ENCODE peak calls at places on chromosomes 7 and 10, in four cellular contexts. One of them, this sample, is unnamed.

GRCh38 chr7:28112883-28113540 is 67.6 kb downstream of the JAZF1 start:
- DNase-seq in K562: no peak
- DNase-seq in HCT116: no peak
- DNase-seq in GM12878: no peak
- DNase-seq in this sample: no peak

GRCh38 chr7:120867932-120868331 is 10.0 kb upstream of the TSPAN12 start:
- DNase-seq in K562: no peak
- DNase-seq in HCT116: no peak
- DNase-seq in GM12878: no peak
- DNase-seq in this sample: no peak

GRCh38 chr10:8873310-8873709 is 818.8 kb downstream of the GATA3 start:
- DNase-seq in K562: no peak
- DNase-seq in HCT116: no peak
- DNase-seq in GM12878: no peak
- DNase-seq in this sample: no peak

GRCh38 chr10:120917521-120918250 is 66.5 kb downstream of the WDR11 start:
- DNase-seq in K562: no peak
- DNase-seq in HCT116: no peak
- DNase-seq in GM12878: no peak
- DNase-seq in this sample: no peak

GRCh38 chr10:43781480-43782361 is 133.0 kb upstream of the ZNF32 start:
- DNase-seq in K562: peak
- DNase-seq in HCT116: no peak
- DNase-seq in GM12878: peak
- DNase-seq in this sample: no peak

GRCh38 chr7:157905740-157906461 is 569.1 kb downstream of the DNAJB6 start:
- DNase-seq in K562: peak
- DNase-seq in HCT116: peak
- DNase-seq in GM12878: no peak
- DNase-seq in this sample: peak

GRCh38 chr10:124060148-124060720 is 33.2 kb downstream of the CHST15 start:
- DNase-seq in K562: no peak
- DNase-seq in HCT116: no peak
- DNase-seq in GM12878: no peak
- DNase-seq in this sample: no peak

GRCh38 chr7:37495574-37496184 is 47.0 kb upstream of the ELMO1 start:
- DNase-seq in K562: peak
- DNase-seq in HCT116: no peak
- DNase-seq in GM12878: no peak
- DNase-seq in this sample: no peak

GRCh38 chr7:12107841-12108249 is 103.2 kb upstream of the TMEM106B start:
- DNase-seq in K562: no peak
- DNase-seq in HCT116: no peak
- DNase-seq in GM12878: no peak
- DNase-seq in this sample: no peak
- TF ChIP-seq EGR1 in K562: no peak
- TF ChIP-seq EGR1 in HCT116: no peak
- TF ChIP-seq EGR1 in GM12878: no peak
- TF ChIP-seq EGR1 in this sample: no peak

GRCh38 chr10:99914236-99914635 is 95.5 kb downstream of the DNMBP start:
- DNase-seq in K562: no peak
- DNase-seq in HCT116: no peak
- DNase-seq in GM12878: no peak
- DNase-seq in this sample: no peak

GRCh38 chr10:99912057-99912456 is 97.7 kb downstream of the DNMBP start:
- DNase-seq in K562: no peak
- DNase-seq in HCT116: no peak
- DNase-seq in GM12878: no peak
- DNase-seq in this sample: no peak

GRCh38 chr10:99915414-99915813 is 94.3 kb downstream of the DNMBP start:
- DNase-seq in K562: no peak
- DNase-seq in HCT116: no peak
- DNase-seq in GM12878: no peak
- DNase-seq in this sample: no peak

GRCh38 chr10:99916776-99917175 is 93.0 kb downstream of the DNMBP start:
- DNase-seq in K562: no peak
- DNase-seq in HCT116: no peak
- DNase-seq in GM12878: no peak
- DNase-seq in this sample: no peak

GRCh38 chr10:99913831-99914235 is 95.9 kb downstream of the DNMBP start:
- DNase-seq in K562: no peak
- DNase-seq in HCT116: no peak
- DNase-seq in GM12878: no peak
- DNase-seq in this sample: peak
- TF ChIP-seq EGR1 in K562: no peak
- TF ChIP-seq EGR1 in HCT116: no peak
- TF ChIP-seq EGR1 in GM12878: no peak
- TF ChIP-seq EGR1 in this sample: peak

DNA sequence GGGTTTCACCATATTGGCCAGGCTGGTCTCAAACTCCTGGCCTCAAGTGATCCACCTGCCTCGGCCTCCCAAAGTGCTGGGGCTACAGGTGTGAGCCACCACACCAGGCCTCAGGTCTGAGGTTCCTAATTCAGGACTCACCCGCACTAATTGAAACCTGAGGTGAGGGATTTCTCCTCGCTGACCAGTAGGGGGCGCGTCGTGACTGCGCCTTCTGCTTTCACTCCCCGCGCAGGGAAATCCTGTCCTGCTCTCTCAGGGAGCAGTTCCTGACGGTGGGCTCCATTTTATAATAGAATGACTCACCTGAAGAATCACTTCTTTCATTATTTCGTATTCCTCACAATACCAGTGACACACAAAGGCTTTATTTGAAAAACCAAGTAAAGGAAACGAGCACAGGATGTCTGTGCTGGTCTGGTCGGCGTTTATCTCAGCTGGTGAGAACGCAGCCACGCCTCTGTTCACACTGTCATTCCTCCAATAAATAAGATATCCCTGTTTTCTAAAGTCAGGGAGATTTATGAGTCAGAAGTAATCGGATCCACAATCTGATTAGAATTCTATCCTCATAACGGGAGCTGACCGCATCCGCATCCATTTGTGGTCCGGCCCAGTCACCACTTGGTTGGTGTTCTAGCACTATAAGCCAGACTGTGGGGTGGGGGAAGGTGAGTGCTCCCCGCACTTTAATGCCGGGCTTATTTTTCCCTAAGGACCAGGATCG is 35.4 kb downstream of the BAG3 start:
- DNase-seq in K562: peak
- DNase-seq in HCT116: peak
- DNase-seq in GM12878: no peak
- DNase-seq in this sample: peak
- TF ChIP-seq EGR1 in K562: no peak
- TF ChIP-seq EGR1 in HCT116: no peak
- TF ChIP-seq EGR1 in GM12878: no peak
- TF ChIP-seq EGR1 in this sample: no peak

GRCh38 chr7:112149734-112150133 is 56.5 kb downstream of the DOCK4 start:
- DNase-seq in K562: no peak
- DNase-seq in HCT116: no peak
- DNase-seq in GM12878: no peak
- DNase-seq in this sample: no peak

GRCh38 chr7:112152186-112152585 is 54.0 kb downstream of the DOCK4 start:
- DNase-seq in K562: no peak
- DNase-seq in HCT116: no peak
- DNase-seq in GM12878: no peak
- DNase-seq in this sample: no peak

GRCh38 chr7:112154690-112155089 is 51.5 kb downstream of the DOCK4 start:
- DNase-seq in K562: no peak
- DNase-seq in HCT116: no peak
- DNase-seq in GM12878: no peak
- DNase-seq in this sample: no peak

GRCh38 chr7:112147752-112148435 is 58.3 kb downstream of the DOCK4 start:
- DNase-seq in K562: no peak
- DNase-seq in HCT116: no peak
- DNase-seq in GM12878: no peak
- DNase-seq in this sample: no peak

DNA sequence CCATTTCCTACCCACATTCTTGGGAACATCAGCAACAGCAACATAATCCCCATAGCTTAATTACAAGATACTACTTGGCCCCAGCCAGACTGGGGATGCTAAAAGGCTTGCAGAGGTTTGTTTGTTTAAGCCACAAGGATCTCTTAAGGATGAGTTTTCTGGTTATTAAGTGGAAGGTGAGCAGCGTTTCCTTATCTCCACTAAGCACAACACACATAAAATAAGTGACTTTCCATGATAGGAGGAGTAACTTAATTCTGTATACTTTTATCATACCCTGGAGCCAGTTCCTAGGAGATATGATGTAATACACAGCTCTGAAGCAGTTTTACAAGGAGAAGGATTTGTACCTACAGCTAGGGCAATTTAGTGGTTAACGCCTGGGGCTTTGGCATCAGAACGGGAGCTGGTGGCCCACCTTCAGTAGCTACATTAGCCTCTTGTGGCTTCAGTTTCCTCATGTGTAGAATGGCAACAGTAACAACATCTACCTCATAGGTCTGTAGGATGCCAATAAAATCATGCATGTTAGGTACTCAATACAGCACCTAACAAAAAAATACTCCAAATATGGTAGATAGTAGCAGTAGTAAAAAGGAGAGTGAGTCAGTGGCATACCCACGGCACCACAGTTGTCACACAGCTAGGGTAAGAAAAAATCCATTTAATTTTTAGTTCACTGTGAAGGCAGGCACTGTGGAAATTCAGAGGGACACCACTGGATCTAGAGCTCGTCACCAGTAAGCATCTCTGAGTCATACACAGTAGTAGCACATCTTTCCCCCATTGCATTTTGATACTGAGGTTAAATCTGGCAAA is 55.2 kb downstream of the DOCK4 start:
- DNase-seq in K562: no peak
- DNase-seq in HCT116: no peak
- DNase-seq in GM12878: no peak
- DNase-seq in this sample: no peak
- TF ChIP-seq EGR1 in K562: no peak
- TF ChIP-seq EGR1 in HCT116: no peak
- TF ChIP-seq EGR1 in GM12878: no peak
- TF ChIP-seq EGR1 in this sample: no peak

GRCh38 chr10:78335371-78335690 is 301.7 kb downstream of the RPS24 start:
- DNase-seq in K562: no peak
- DNase-seq in HCT116: no peak
- DNase-seq in GM12878: no peak
- DNase-seq in this sample: no peak

GRCh38 chr10:78336402-78336791 is 302.7 kb downstream of the RPS24 start:
- DNase-seq in K562: no peak
- DNase-seq in HCT116: no peak
- DNase-seq in GM12878: no peak
- DNase-seq in this sample: peak

GRCh38 chr10:78335691-78336401 is 302.2 kb downstream of the RPS24 start:
- DNase-seq in K562: no peak
- DNase-seq in HCT116: no peak
- DNase-seq in GM12878: no peak
- DNase-seq in this sample: no peak

GRCh38 chr10:78337646-78338391 is 304.2 kb downstream of the RPS24 start:
- DNase-seq in K562: no peak
- DNase-seq in HCT116: no peak
- DNase-seq in GM12878: no peak
- DNase-seq in this sample: peak

DNA sequence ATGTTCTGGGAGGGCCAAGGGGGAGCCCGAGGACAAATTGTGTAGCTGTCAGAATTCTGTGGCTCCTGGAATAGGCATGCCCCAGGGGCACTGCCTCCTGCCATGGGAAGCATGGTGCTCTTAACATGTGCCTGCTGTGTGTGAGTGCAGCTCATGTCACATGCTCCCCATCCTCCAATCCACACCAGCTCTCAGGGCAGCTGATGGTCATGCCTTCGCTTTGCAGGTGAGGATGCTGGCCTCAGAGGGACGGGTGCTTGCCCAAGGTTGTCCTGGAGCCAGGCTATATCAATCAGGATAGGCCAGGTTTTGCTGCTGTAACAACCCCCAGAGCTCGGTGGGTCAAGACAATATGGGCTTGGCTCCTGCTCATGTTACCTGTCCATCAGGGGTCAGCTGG is 303.4 kb downstream of the RPS24 start:
- DNase-seq in K562: no peak
- DNase-seq in HCT116: no peak
- DNase-seq in GM12878: no peak
- DNase-seq in this sample: no peak
- TF ChIP-seq EGR1 in K562: no peak
- TF ChIP-seq EGR1 in HCT116: no peak
- TF ChIP-seq EGR1 in GM12878: no peak
- TF ChIP-seq EGR1 in this sample: no peak

GRCh38 chr7:95433129-95433528 is 1.7 kb downstream of the PON2 start:
- DNase-seq in K562: no peak
- DNase-seq in HCT116: no peak
- DNase-seq in GM12878: no peak
- DNase-seq in this sample: no peak
- TF ChIP-seq EGR1 in K562: no peak
- TF ChIP-seq EGR1 in HCT116: no peak
- TF ChIP-seq EGR1 in GM12878: no peak
- TF ChIP-seq EGR1 in this sample: no peak

DNA sequence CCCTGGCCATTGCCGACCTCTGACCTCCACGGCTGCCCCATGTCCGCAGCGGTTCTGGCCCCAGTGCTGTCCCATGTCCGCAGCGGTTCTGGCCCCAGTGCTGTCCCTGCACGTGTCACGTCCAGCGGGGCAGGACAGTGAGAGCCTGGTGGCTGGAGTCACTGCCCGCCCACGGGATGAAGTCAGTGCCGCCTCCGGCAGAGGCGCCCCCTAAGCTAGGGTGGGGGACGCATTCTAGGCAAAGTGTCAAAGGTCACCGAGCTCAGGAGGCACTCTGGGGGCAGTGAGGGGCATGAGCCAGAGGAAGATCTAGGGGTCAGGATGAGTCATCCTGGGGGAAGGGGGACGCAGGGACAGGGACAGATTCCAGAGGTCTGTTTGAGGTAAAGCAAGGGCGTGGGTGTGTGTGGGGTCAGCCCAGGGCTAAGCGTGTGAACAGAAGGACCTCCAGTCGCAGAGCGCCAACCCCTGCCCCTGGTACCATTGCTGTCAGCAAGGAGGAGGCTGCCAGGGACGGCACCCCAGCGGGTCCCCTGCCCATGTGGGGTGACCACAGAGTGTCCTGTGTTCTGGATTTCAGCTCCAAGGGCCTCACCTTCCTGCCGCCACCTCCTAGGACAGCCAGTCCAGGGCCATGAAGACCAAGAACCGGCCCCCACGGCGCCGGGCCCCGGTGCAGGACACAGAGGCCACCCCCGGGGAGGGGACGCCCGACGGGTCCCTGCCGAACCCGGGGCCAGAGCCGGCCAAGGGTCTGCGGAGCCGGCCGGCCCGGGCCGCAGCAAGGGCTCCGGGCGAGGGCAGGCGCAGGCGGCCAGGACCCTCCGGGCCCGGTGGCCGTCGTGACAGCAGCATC is 665 bp downstream of the BHLHA15 start:
- DNase-seq in K562: peak
- DNase-seq in HCT116: no peak
- DNase-seq in GM12878: no peak
- DNase-seq in this sample: peak
- TF ChIP-seq EGR1 in K562: peak
- TF ChIP-seq EGR1 in HCT116: no peak
- TF ChIP-seq EGR1 in GM12878: no peak
- TF ChIP-seq EGR1 in this sample: no peak

This sample was measured in H1.